ENCODE peak calls at places on chromosomes 11 and 22, in ten cellular contexts. One of them, this sample, is unnamed. For H3K27me3, the result is how much of the 10 kb centered on the place peaks cover.

GRCh38 chr11:35223429-35223828 is 84.5 kb downstream of the CD44 start:
- DNase-seq in mammary epithelial cell: no peak
- DNase-seq in AG04450: peak
- DNase-seq in left lung: no peak
- DNase-seq in right atrium auricular region: no peak
- DNase-seq in astrocyte: peak
- DNase-seq in cardiac muscle cell: peak
- DNase-seq in neural progenitor cell: peak
- DNase-seq in uterus: peak
- DNase-seq in tibial artery: no peak
- DNase-seq in this sample: no peak

GRCh38 chr22:48121984-48122383 is 1359.5 kb downstream of the TBC1D22A start:
- DNase-seq in mammary epithelial cell: no peak
- DNase-seq in AG04450: no peak
- DNase-seq in left lung: no peak
- DNase-seq in right atrium auricular region: peak
- DNase-seq in astrocyte: no peak
- DNase-seq in cardiac muscle cell: no peak
- DNase-seq in neural progenitor cell: no peak
- DNase-seq in uterus: no peak
- DNase-seq in tibial artery: no peak
- DNase-seq in this sample: no peak

GRCh38 chr11:101510608-101511007 is 73.2 kb downstream of the TRPC6 start:
- DNase-seq in mammary epithelial cell: no peak
- DNase-seq in AG04450: no peak
- DNase-seq in left lung: no peak
- DNase-seq in right atrium auricular region: no peak
- DNase-seq in astrocyte: no peak
- DNase-seq in cardiac muscle cell: no peak
- DNase-seq in neural progenitor cell: no peak
- DNase-seq in uterus: no peak
- DNase-seq in tibial artery: no peak
- DNase-seq in this sample: no peak

GRCh38 chr11:92227233-92227593 is 2.6 kb downstream of the FAT3 start:
- DNase-seq in mammary epithelial cell: no peak
- DNase-seq in AG04450: no peak
- DNase-seq in left lung: no peak
- DNase-seq in right atrium auricular region: no peak
- DNase-seq in astrocyte: no peak
- DNase-seq in cardiac muscle cell: no peak
- DNase-seq in neural progenitor cell: peak
- DNase-seq in uterus: no peak
- DNase-seq in tibial artery: no peak
- DNase-seq in this sample: no peak

GRCh38 chr11:65652511-65653228 is 10.0 kb downstream of the RELA start:
- DNase-seq in mammary epithelial cell: peak
- DNase-seq in AG04450: peak
- DNase-seq in left lung: peak
- DNase-seq in right atrium auricular region: peak
- DNase-seq in astrocyte: peak
- DNase-seq in cardiac muscle cell: peak
- DNase-seq in neural progenitor cell: peak
- DNase-seq in uterus: peak
- DNase-seq in tibial artery: peak
- DNase-seq in this sample: peak

GRCh38 chr11:62707277-62707771 is at the start of the genes BSCL2 and GNG3:
- DNase-seq in mammary epithelial cell: no peak
- DNase-seq in AG04450: no peak
- DNase-seq in left lung: peak
- DNase-seq in right atrium auricular region: no peak
- DNase-seq in astrocyte: no peak
- DNase-seq in cardiac muscle cell: no peak
- DNase-seq in neural progenitor cell: peak
- DNase-seq in uterus: no peak
- DNase-seq in tibial artery: peak
- DNase-seq in this sample: no peak

GRCh38 chr11:68979931-68980775 is 633 bp downstream of the MRGPRD start:
- DNase-seq in mammary epithelial cell: no peak
- DNase-seq in AG04450: no peak
- DNase-seq in left lung: no peak
- DNase-seq in right atrium auricular region: no peak
- DNase-seq in astrocyte: no peak
- DNase-seq in cardiac muscle cell: no peak
- DNase-seq in neural progenitor cell: no peak
- DNase-seq in uterus: no peak
- DNase-seq in tibial artery: peak
- DNase-seq in this sample: no peak

GRCh38 chr11:125170406-125171031 is 6.0 kb downstream of the PKNOX2 start:
- DNase-seq in mammary epithelial cell: no peak
- DNase-seq in AG04450: peak
- DNase-seq in left lung: no peak
- DNase-seq in right atrium auricular region: peak
- DNase-seq in astrocyte: peak
- DNase-seq in cardiac muscle cell: peak
- DNase-seq in neural progenitor cell: peak
- DNase-seq in uterus: peak
- DNase-seq in tibial artery: peak
- DNase-seq in this sample: no peak

GRCh38 chr11:65791719-65792213 is 4.9 kb downstream of the OVOL1 start:
- DNase-seq in mammary epithelial cell: peak
- DNase-seq in AG04450: no peak
- DNase-seq in left lung: peak
- DNase-seq in right atrium auricular region: no peak
- DNase-seq in astrocyte: peak
- DNase-seq in cardiac muscle cell: no peak
- DNase-seq in neural progenitor cell: no peak
- DNase-seq in uterus: no peak
- DNase-seq in tibial artery: no peak
- DNase-seq in this sample: no peak

GRCh38 chr22:20117656-20118571 is 888 bp upstream of the TRMT2A start:
- DNase-seq in mammary epithelial cell: no peak
- DNase-seq in AG04450: no peak
- DNase-seq in left lung: peak
- DNase-seq in right atrium auricular region: no peak
- DNase-seq in astrocyte: peak
- DNase-seq in cardiac muscle cell: peak
- DNase-seq in neural progenitor cell: peak
- DNase-seq in uterus: no peak
- DNase-seq in tibial artery: no peak
- DNase-seq in this sample: peak

GRCh38 chr22:36924151-36924698 is 10.8 kb downstream of the CSF2RB start:
- DNase-seq in mammary epithelial cell: no peak
- DNase-seq in AG04450: no peak
- DNase-seq in left lung: no peak
- DNase-seq in right atrium auricular region: peak
- DNase-seq in astrocyte: no peak
- DNase-seq in cardiac muscle cell: no peak
- DNase-seq in neural progenitor cell: no peak
- DNase-seq in uterus: no peak
- DNase-seq in tibial artery: no peak
- DNase-seq in this sample: no peak

DNA sequence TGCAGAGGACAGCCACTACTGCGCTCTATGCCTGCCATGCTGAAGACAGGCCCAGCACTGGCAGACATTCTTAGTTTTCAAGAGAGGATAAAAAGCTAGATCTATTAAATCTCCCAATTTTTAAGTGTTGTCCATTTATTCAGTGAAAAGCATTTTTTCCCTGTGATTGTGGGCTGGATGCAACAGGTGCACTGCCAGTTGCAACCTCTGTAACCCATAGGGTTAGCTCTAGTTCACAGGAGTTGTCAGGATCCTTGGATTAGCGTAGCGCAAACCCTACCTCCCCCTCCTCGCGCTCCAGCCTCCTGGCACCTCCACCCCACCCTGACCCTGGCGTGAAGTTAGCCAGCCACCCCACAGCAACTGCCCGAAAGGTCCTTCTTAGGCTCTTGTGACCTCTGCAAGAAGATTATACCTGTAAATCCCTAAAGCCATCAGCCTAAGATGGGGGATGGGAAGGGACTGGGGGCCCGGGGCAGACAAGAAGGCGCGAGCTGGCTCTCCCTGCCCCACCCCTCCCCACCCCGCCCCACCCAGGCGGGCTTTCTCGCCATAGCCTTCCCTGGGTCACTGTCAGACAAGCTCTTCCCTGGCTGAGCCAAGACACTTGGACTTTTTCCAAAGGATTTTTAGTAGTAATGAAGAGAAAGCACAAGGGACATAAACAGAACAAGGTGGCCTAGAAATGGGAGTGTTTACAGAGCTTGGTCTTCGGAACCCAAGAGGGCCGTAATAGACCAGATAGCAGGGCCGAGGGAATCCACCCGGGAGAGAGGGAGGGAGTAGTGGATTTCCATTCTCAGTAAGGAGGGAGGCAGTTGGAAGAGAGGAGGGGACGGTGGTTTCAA is 31.0 kb downstream of the EIF3F start:
- DNase-seq in mammary epithelial cell: no peak
- DNase-seq in AG04450: no peak
- DNase-seq in left lung: no peak
- DNase-seq in right atrium auricular region: no peak
- DNase-seq in astrocyte: no peak
- DNase-seq in cardiac muscle cell: no peak
- DNase-seq in neural progenitor cell: peak
- DNase-seq in uterus: no peak
- DNase-seq in tibial artery: no peak
- DNase-seq in this sample: no peak
- H3K27me3 ChIP-seq in mammary epithelial cell: under half
- H3K27me3 ChIP-seq in AG04450: under half
- H3K27me3 ChIP-seq in left lung: half or more
- H3K27me3 ChIP-seq in right atrium auricular region: under half
- H3K27me3 ChIP-seq in astrocyte: under half
- H3K27me3 ChIP-seq in cardiac muscle cell: half or more
- H3K27me3 ChIP-seq in neural progenitor cell: half or more
- H3K27me3 ChIP-seq in uterus: under half
- H3K27me3 ChIP-seq in tibial artery: under half
- H3K27me3 ChIP-seq in this sample: under half

DNA sequence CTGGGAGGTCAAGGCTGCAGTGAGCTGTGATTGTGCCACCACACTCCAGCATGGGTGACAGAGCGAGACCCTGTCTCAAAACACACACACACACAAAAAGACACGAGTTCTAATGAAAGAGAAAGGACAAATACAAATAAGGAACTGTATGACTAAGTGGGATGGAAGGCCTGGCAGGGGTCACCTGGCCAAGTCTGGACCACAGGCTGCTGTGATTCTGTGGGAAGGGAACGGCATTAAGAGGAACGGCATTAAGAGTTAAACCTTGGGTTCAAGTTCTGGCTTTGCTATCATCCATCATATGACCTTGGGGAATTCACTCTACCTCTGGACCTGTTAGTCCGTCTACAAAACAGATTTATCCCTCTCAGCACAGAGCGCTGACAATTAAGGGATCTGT is 47.7 kb downstream of the LRFN4 start:
- DNase-seq in mammary epithelial cell: no peak
- DNase-seq in AG04450: no peak
- DNase-seq in left lung: no peak
- DNase-seq in right atrium auricular region: no peak
- DNase-seq in astrocyte: peak
- DNase-seq in cardiac muscle cell: no peak
- DNase-seq in neural progenitor cell: no peak
- DNase-seq in uterus: no peak
- DNase-seq in tibial artery: no peak
- DNase-seq in this sample: no peak
- H3K4me3 ChIP-seq in mammary epithelial cell: peak
- H3K4me3 ChIP-seq in AG04450: no peak
- H3K4me3 ChIP-seq in left lung: no peak
- H3K4me3 ChIP-seq in right atrium auricular region: no peak
- H3K4me3 ChIP-seq in astrocyte: no peak
- H3K4me3 ChIP-seq in cardiac muscle cell: no peak
- H3K4me3 ChIP-seq in neural progenitor cell: no peak
- H3K4me3 ChIP-seq in uterus: no peak
- H3K4me3 ChIP-seq in tibial artery: no peak
- H3K4me3 ChIP-seq in this sample: no peak

DNA sequence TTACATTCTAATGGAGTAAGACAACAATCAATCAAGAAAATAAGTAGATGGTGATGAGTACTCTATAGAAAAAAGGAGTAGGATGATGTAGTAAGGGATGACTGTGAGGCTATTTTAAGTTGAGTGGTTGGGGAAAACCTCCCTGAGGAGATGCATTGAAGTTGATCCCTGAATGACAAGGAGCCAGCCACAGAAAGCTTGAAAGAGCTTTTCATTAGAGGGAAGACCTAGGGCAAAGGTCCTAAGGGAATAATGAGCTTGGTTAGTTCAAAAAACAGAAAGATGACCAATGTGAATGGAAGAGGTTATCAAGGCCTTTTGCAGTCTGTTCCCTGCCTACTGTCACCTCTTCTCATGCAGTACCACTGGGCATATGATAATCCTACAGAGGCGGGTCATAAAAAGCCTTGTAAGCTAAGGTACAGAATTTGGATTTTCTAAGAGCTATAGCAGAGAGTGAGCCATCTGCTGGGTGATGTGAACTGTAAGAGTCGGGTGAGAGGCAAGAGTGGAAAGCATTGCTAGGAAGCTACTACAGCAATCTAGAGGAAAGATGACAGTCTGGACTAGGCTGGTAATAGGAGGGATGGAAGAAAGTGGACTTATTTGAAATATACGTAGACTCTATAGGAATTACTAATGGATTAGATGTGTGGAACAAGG is 3.1 kb downstream of the PPP2R1B start:
- DNase-seq in mammary epithelial cell: no peak
- DNase-seq in AG04450: no peak
- DNase-seq in left lung: no peak
- DNase-seq in right atrium auricular region: no peak
- DNase-seq in astrocyte: no peak
- DNase-seq in cardiac muscle cell: peak
- DNase-seq in neural progenitor cell: peak
- DNase-seq in uterus: no peak
- DNase-seq in tibial artery: no peak
- DNase-seq in this sample: no peak
- TF ChIP-seq CTCF in mammary epithelial cell: no peak
- TF ChIP-seq CTCF in AG04450: peak
- TF ChIP-seq CTCF in left lung: no peak
- TF ChIP-seq CTCF in right atrium auricular region: no peak
- TF ChIP-seq CTCF in astrocyte: no peak
- TF ChIP-seq CTCF in cardiac muscle cell: peak
- TF ChIP-seq CTCF in neural progenitor cell: peak
- TF ChIP-seq CTCF in uterus: no peak
- TF ChIP-seq CTCF in tibial artery: no peak
- TF ChIP-seq CTCF in this sample: no peak

GRCh38 chr11:18191376-18191775 is 18.7 kb downstream of the MRGPRX4 start:
- DNase-seq in mammary epithelial cell: no peak
- DNase-seq in AG04450: no peak
- DNase-seq in left lung: no peak
- DNase-seq in right atrium auricular region: no peak
- DNase-seq in astrocyte: no peak
- DNase-seq in cardiac muscle cell: peak
- DNase-seq in neural progenitor cell: peak
- DNase-seq in uterus: no peak
- DNase-seq in tibial artery: no peak
- DNase-seq in this sample: no peak
- H3K27me3 ChIP-seq in mammary epithelial cell: under half
- H3K27me3 ChIP-seq in AG04450: under half
- H3K27me3 ChIP-seq in left lung: under half
- H3K27me3 ChIP-seq in right atrium auricular region: under half
- H3K27me3 ChIP-seq in astrocyte: under half
- H3K27me3 ChIP-seq in cardiac muscle cell: under half
- H3K27me3 ChIP-seq in neural progenitor cell: under half
- H3K27me3 ChIP-seq in uterus: under half
- H3K27me3 ChIP-seq in tibial artery: under half
- H3K27me3 ChIP-seq in this sample: under half

GRCh38 chr11:925496-926301 is at the start of gene AP2A2:
- DNase-seq in mammary epithelial cell: peak
- DNase-seq in AG04450: peak
- DNase-seq in left lung: peak
- DNase-seq in right atrium auricular region: peak
- DNase-seq in astrocyte: peak
- DNase-seq in cardiac muscle cell: peak
- DNase-seq in neural progenitor cell: peak
- DNase-seq in uterus: peak
- DNase-seq in tibial artery: peak
- DNase-seq in this sample: peak
- H3K4me3 ChIP-seq in mammary epithelial cell: peak
- H3K4me3 ChIP-seq in AG04450: peak
- H3K4me3 ChIP-seq in left lung: peak
- H3K4me3 ChIP-seq in right atrium auricular region: peak
- H3K4me3 ChIP-seq in astrocyte: peak
- H3K4me3 ChIP-seq in cardiac muscle cell: peak
- H3K4me3 ChIP-seq in neural progenitor cell: peak
- H3K4me3 ChIP-seq in uterus: peak
- H3K4me3 ChIP-seq in tibial artery: peak
- H3K4me3 ChIP-seq in this sample: peak

This sample was measured in bronchial epithelial cell.